ENCODE peak calls at places on chromosome 10, in four cellular contexts. V, C, M and D are unnamed samples.
A peak's percentile ranks its signal among the peaks of the same experiment; 100 is the strongest.

GRCh38 chr10:87618470-87619423 is 40.9 kb upstream of the PAPSS2 start:
- DNase-seq in C (no peak), M (no peak), V (no peak), D (peak; percentile 96)

GRCh38 chr10:3687510-3688081 is 97.4 kb downstream of the KLF6 start:
- DNase-seq in C (no peak), V (no peak), M (no peak), D (no peak)

GRCh38 chr10:10911471-10911921 is 106.2 kb upstream of the CELF2 start:
- DNase-seq in V (peak; percentile 40), M (no peak), C (no peak), D (no peak)

GRCh38 chr10:130251766-130252165 is 115.6 kb downstream of the GLRX3 start:
- DNase-seq in V (no peak), M (no peak), C (no peak), D (no peak)

GRCh38 chr10:93138113-93138870 is 64.6 kb downstream of the CYP26A1 start:
- DNase-seq in M (no peak), C (no peak), V (no peak), D (no peak)

GRCh38 chr10:117249493-117250093 is 8.7 kb downstream of the SLC18A2 start:
- DNase-seq in M (no peak), V (no peak), C (no peak), D (no peak)

GRCh38 chr10:86876748-86877147 is 80.7 kb downstream of the MMRN2 start:
- DNase-seq in M (no peak), V (peak; percentile 60), C (no peak), D (no peak)

GRCh38 chr10:114103286-114103685 is 59.6 kb downstream of the ADRB1 start:
- DNase-seq in M (no peak), V (peak; percentile 59), C (no peak), D (peak; percentile 46)

GRCh38 chr10:102602272-102603045 is 41.8 kb upstream of the TRIM8 start:
- DNase-seq in C (no peak), M (no peak), V (no peak), D (no peak)

GRCh38 chr10:13681528-13681927 is 94.8 kb downstream of the PRPF18 start:
- DNase-seq in M (no peak), C (no peak), V (no peak), D (no peak)

GRCh38 chr10:24947304-24948097 is 4.9 kb downstream of the PRTFDC1 start:
- DNase-seq in M (no peak), C (no peak), V (peak; percentile 26), D (no peak)

GRCh38 chr10:70433581-70434280 is 7.8 kb downstream of the NODAL start:
- DNase-seq in V (no peak), M (no peak), C (no peak), D (no peak)

GRCh38 chr10:119811122-119811521 is 61.5 kb downstream of the MCMBP start:
- DNase-seq in V (no peak), C (no peak), M (no peak), D (no peak)

GRCh38 chr10:67015225-67015624 is 89.4 kb downstream of the LRRTM3 start:
- DNase-seq in C (no peak), M (no peak), V (no peak), D (no peak)

GRCh38 chr10:22630229-22631174 is 83.9 kb downstream of the PIP4K2A start:
- DNase-seq in M (peak; percentile 33), V (no peak), C (no peak), D (no peak)

GRCh38 chr10:103661198-103661950 is 167.9 kb downstream of the NEURL1 start:
- DNase-seq in M (no peak), V (no peak), C (peak; percentile 78), D (peak; percentile 73)
- TF ChIP-seq POLR2AphosphoS5 in M (no peak), V (no peak), C (peak; percentile 40), D (peak; percentile 62)

DNA sequence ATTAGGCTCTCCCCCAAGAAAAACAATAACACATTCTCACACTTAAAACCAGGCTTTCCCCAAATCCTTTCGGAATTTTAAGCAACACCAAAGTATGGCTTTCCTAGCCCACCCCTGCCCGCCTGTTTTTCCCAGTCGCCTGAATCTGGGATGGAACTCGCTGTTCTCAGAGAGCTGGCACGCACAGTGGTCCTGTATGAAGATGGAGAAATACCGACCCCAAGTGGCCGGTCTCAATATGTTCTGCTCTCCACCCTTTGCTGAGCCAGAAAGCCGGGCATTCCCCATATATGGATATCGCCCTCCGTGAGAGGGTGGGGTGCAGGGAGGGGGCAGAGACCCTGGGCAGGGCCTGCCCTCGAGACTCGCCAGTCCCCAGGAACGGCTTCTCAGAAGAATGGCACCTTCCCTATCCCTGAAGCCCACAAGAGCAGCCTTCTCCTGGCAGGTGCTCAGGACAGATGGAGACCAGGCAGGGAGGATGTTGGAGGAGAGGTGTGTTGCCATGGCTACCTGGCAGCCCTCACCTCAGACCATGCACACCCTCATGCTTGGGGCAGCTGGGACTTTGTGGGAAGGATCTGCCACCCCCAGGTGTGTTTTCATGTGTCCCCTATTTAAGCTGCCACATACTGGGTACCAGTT is 3.4 kb downstream of the TACR2 start:
- DNase-seq in V (peak; percentile 67), M (peak; percentile 64), C (peak; percentile 83), D (peak; percentile 41)
- TF ChIP-seq JUN in V (no peak), M (no peak), C (no peak), D (no peak)

GRCh38 chr10:74929197-74929596 is 102.8 kb downstream of the KAT6B start:
- DNase-seq in M (no peak), V (peak; percentile 22), C (no peak), D (no peak)
- TF ChIP-seq POLR2AphosphoS5 in M (no peak), V (no peak), C (no peak), D (no peak)

DNA sequence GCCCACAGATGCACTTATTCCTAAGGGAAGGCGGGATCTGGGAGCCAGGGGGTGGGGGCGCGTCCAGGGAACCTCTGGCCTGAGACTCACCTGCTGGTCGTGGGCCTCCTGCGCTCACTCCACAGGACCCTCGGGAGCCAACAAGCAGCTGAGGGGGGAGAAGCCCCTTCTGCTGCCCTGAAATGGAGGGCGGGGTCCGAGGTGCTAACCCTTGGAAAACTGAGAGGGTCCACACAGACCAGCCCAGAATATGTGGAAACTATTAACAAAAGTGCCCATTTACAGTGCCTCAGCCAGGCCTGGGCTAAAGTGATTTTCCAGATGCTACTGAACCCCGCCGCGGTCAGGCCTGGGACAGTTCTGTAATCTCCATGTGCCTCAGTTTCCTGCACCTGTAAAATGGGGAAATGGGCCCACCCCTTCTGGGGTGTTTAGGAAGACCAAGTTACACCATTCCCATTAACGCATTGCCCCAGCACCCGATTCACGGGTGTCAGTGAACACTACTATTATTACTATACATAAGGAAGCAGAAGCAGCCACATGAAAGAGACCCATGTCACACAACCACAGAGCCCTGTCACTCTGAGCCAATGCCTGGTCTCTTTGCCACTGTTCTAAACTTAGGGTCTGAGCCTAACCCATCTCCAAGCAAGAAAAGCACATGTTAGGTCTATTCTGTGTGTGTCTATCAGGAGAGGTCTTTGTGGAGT is 630 bp upstream of the VSTM4 start:
- DNase-seq in M (no peak), C (no peak), V (no peak), D (no peak)
- TF ChIP-seq JUN in M (no peak), C (no peak), V (no peak), D (no peak)